ENCODE peak calls at places on chromosomes 16 and 17, in eight cellular contexts. O is neural crest cell; R is stimulated activated CD8-positive, alpha-beta memory T cell treated with anti-CD3 and anti-CD28 coated beads, Interleukin-4, amount 100 ng/mL, for 4 hours; M is GDM1; N is HFFc6; Y is stromal cell of bone marrow; B is pulmonary artery endothelial cell; E is RWPE1. D is an unnamed sample.

GRCh38 chr16:66857437-66857836 is 13.2 kb downstream of the CA7 start:
- DNase-seq in O (no peak), R (no peak), M (no peak), N (no peak), Y (no peak), B (no peak), E (no peak), D (no peak)

GRCh38 chr16:85454171-85454883 is 158.8 kb upstream of the GSE1 start:
- DNase-seq in O (no peak), R (no peak), M (no peak), N (no peak), Y (no peak), B (no peak), E (no peak), D (no peak)

GRCh38 chr16:11977206-11978041 is 890 bp downstream of the SNX29 start:
- DNase-seq in O (no peak), R (no peak), M (no peak), N (peak), Y (peak), B (no peak), E (peak), D (no peak)

GRCh38 chr17:67431210-67432015 is 54.3 kb downstream of the PITPNC1 start:
- DNase-seq in O (no peak), R (no peak), M (no peak), N (peak), Y (peak), B (no peak), E (peak), D (no peak)

GRCh38 chr17:67399676-67400075 is 22.6 kb downstream of the PITPNC1 start:
- DNase-seq in O (no peak), R (no peak), M (no peak), N (no peak), Y (no peak), B (no peak), E (no peak), D (no peak)

GRCh38 chr16:58084635-58085034 is 44.5 kb downstream of the CFAP20 start:
- DNase-seq in O (no peak), R (no peak), M (no peak), N (no peak), Y (no peak), B (no peak), E (no peak), D (no peak)

GRCh38 chr16:22092143-22092933 is at the start of gene VWA3A:
- DNase-seq in O (no peak), R (no peak), M (no peak), N (peak), Y (peak), B (no peak), E (no peak), D (no peak)

GRCh38 chr17:59151591-59151990 is 3.4 kb downstream of the SKA2 start:
- DNase-seq in O (no peak), R (no peak), M (no peak), N (no peak), Y (no peak), B (no peak), E (no peak), D (no peak)

GRCh38 chr16:22712471-22712870 is 101.5 kb upstream of the HS3ST2 start:
- DNase-seq in O (no peak), R (no peak), M (no peak), N (no peak), Y (no peak), B (no peak), E (no peak), D (no peak)

GRCh38 chr17:79883202-79883601 is 44.0 kb upstream of the CBX4 start:
- DNase-seq in O (no peak), R (no peak), M (no peak), N (no peak), Y (no peak), B (no peak), E (no peak), D (no peak)

GRCh38 chr16:29170393-29171239 is 185.8 kb downstream of the LAT start:
- DNase-seq in O (no peak), R (no peak), M (no peak), N (no peak), Y (no peak), B (no peak), E (no peak), D (no peak)

GRCh38 chr17:7167832-7168231 is 11.3 kb downstream of the ASGR1 start:
- DNase-seq in O (no peak), R (no peak), M (no peak), N (no peak), Y (peak), B (no peak), E (no peak), D (no peak)

GRCh38 chr17:58184308-58184985 is 8.1 kb upstream of the EPX start:
- DNase-seq in O (no peak), R (no peak), M (peak), N (peak), Y (peak), B (no peak), E (peak), D (no peak)

GRCh38 chr17:1165836-1166235 is 13.9 kb downstream of the ABR start:
- DNase-seq in O (no peak), R (no peak), M (no peak), N (no peak), Y (no peak), B (no peak), E (no peak), D (no peak)

GRCh38 chr16:85157372-85157771 is 45.1 kb upstream of the CIBAR2 start:
- DNase-seq in O (no peak), R (no peak), M (no peak), N (no peak), Y (no peak), B (no peak), E (no peak), D (no peak)

GRCh38 chr17:77100009-77100408 is 40.8 kb upstream of the SEC14L1 start:
- DNase-seq in O (no peak), R (no peak), M (no peak), N (no peak), Y (no peak), B (no peak), E (no peak), D (no peak)

GRCh38 chr16:66911801-66912200 is 6.9 kb downstream of the CDH16 start:
- DNase-seq in O (no peak), R (no peak), M (no peak), N (no peak), Y (no peak), B (no peak), E (no peak), D (no peak)

GRCh38 chr16:31107465-31107867 is 720 bp upstream of the BCKDK start:
- DNase-seq in O (no peak), R (no peak), M (no peak), N (no peak), Y (no peak), B (no peak), E (no peak), D (no peak)

GRCh38 chr17:44887016-44887415 is 12.2 kb downstream of the EFTUD2 start:
- DNase-seq in O (no peak), R (no peak), M (no peak), N (no peak), Y (no peak), B (no peak), E (no peak), D (no peak)

GRCh38 chr17:36188891-36189306 is 7.7 kb downstream of the CCL3L1 start:
- DNase-seq in O (no peak), R (peak), M (peak), N (no peak), Y (no peak), B (no peak), E (no peak), D (no peak)

GRCh38 chr16:12675852-12676251 is 127.8 kb downstream of the CPPED1 start:
- DNase-seq in O (no peak), R (no peak), M (no peak), N (peak), Y (peak), B (peak), E (no peak), D (no peak)

GRCh38 chr17:71830916-71831315 is 289.9 kb upstream of the SOX9 start:
- DNase-seq in O (peak), R (no peak), M (no peak), N (no peak), Y (no peak), B (no peak), E (no peak), D (no peak)

GRCh38 chr16:72946063-72946462 is 101.9 kb downstream of the ZFHX3 start:
- DNase-seq in O (no peak), R (no peak), M (no peak), N (no peak), Y (no peak), B (no peak), E (no peak), D (no peak)

GRCh38 chr17:69069289-69069688 is 8.6 kb upstream of the ABCA9 start:
- DNase-seq in O (no peak), R (no peak), M (no peak), N (no peak), Y (no peak), B (no peak), E (no peak), D (no peak)

GRCh38 chr16:84226026-84226425 is 13.8 kb downstream of the KCNG4 start:
- DNase-seq in O (no peak), R (no peak), M (no peak), N (peak), Y (no peak), B (no peak), E (no peak), D (no peak)

GRCh38 chr17:50356892-50357510 is 11.1 kb downstream of the XYLT2 start:
- DNase-seq in O (no peak), R (no peak), M (no peak), N (no peak), Y (no peak), B (no peak), E (no peak), D (no peak)

GRCh38 chr17:68572138-68572842 is 28.9 kb downstream of the FAM20A start:
- DNase-seq in O (no peak), R (no peak), M (no peak), N (no peak), Y (no peak), B (no peak), E (no peak), D (no peak)

D was measured in omental fat pad.